ENCODE peak calls at places on chromosomes 3 and 15, in eight cellular contexts. One of them, this sample, is unnamed.

GRCh38 chr3:105747621-105748165 is 121.1 kb downstream of the CBLB start:
- DNase-seq in stimulated activated CD8-positive, alpha-beta memory T cell treated with anti-CD3 and anti-CD28 coated beads, Interleukin-4, amount 100 ng/mL, for 1 hour: no peak
- DNase-seq in T-helper 1 cell: no peak
- DNase-seq in left lobe of liver: no peak
- DNase-seq in HFF-Myc: no peak
- DNase-seq in substantia nigra: no peak
- DNase-seq in GM12878: no peak
- DNase-seq in AG08395: no peak
- DNase-seq in this sample: no peak

GRCh38 chr15:62051166-62051565 is 9.1 kb downstream of the VPS13C start:
- DNase-seq in stimulated activated CD8-positive, alpha-beta memory T cell treated with anti-CD3 and anti-CD28 coated beads, Interleukin-4, amount 100 ng/mL, for 1 hour: no peak
- DNase-seq in T-helper 1 cell: no peak
- DNase-seq in left lobe of liver: no peak
- DNase-seq in HFF-Myc: no peak
- DNase-seq in substantia nigra: no peak
- DNase-seq in GM12878: no peak
- DNase-seq in AG08395: no peak
- DNase-seq in this sample: no peak

GRCh38 chr3:85576091-85576690 is 617.4 kb downstream of the CADM2 start:
- DNase-seq in stimulated activated CD8-positive, alpha-beta memory T cell treated with anti-CD3 and anti-CD28 coated beads, Interleukin-4, amount 100 ng/mL, for 1 hour: no peak
- DNase-seq in T-helper 1 cell: peak; percentile 26
- DNase-seq in left lobe of liver: peak; percentile 53
- DNase-seq in HFF-Myc: peak; percentile 19
- DNase-seq in substantia nigra: peak; percentile 65
- DNase-seq in GM12878: no peak
- DNase-seq in AG08395: peak; percentile 46
- DNase-seq in this sample: no peak

GRCh38 chr3:106208979-106209378 is 340.2 kb upstream of the CBLB start:
- DNase-seq in stimulated activated CD8-positive, alpha-beta memory T cell treated with anti-CD3 and anti-CD28 coated beads, Interleukin-4, amount 100 ng/mL, for 1 hour: no peak
- DNase-seq in T-helper 1 cell: no peak
- DNase-seq in left lobe of liver: no peak
- DNase-seq in HFF-Myc: no peak
- DNase-seq in substantia nigra: no peak
- DNase-seq in GM12878: no peak
- DNase-seq in AG08395: no peak
- DNase-seq in this sample: no peak

GRCh38 chr3:17795733-17796132 is 53.3 kb upstream of the TBC1D5 start:
- DNase-seq in stimulated activated CD8-positive, alpha-beta memory T cell treated with anti-CD3 and anti-CD28 coated beads, Interleukin-4, amount 100 ng/mL, for 1 hour: no peak
- DNase-seq in T-helper 1 cell: no peak
- DNase-seq in left lobe of liver: no peak
- DNase-seq in HFF-Myc: no peak
- DNase-seq in substantia nigra: no peak
- DNase-seq in GM12878: no peak
- DNase-seq in AG08395: no peak
- DNase-seq in this sample: no peak

GRCh38 chr15:45171912-45172311 is 15.9 kb downstream of the SHF start:
- DNase-seq in stimulated activated CD8-positive, alpha-beta memory T cell treated with anti-CD3 and anti-CD28 coated beads, Interleukin-4, amount 100 ng/mL, for 1 hour: no peak
- DNase-seq in T-helper 1 cell: no peak
- DNase-seq in left lobe of liver: no peak
- DNase-seq in HFF-Myc: no peak
- DNase-seq in substantia nigra: no peak
- DNase-seq in GM12878: no peak
- DNase-seq in AG08395: no peak
- DNase-seq in this sample: no peak

GRCh38 chr3:177792363-177793030 is 595.2 kb upstream of the TBL1XR1 start:
- DNase-seq in stimulated activated CD8-positive, alpha-beta memory T cell treated with anti-CD3 and anti-CD28 coated beads, Interleukin-4, amount 100 ng/mL, for 1 hour: no peak
- DNase-seq in T-helper 1 cell: no peak
- DNase-seq in left lobe of liver: no peak
- DNase-seq in HFF-Myc: no peak
- DNase-seq in substantia nigra: no peak
- DNase-seq in GM12878: no peak
- DNase-seq in AG08395: peak; percentile 15
- DNase-seq in this sample: no peak

GRCh38 chr15:32851619-32852416 is 134.0 kb downstream of the GREM1 start:
- DNase-seq in stimulated activated CD8-positive, alpha-beta memory T cell treated with anti-CD3 and anti-CD28 coated beads, Interleukin-4, amount 100 ng/mL, for 1 hour: no peak
- DNase-seq in T-helper 1 cell: no peak
- DNase-seq in left lobe of liver: no peak
- DNase-seq in HFF-Myc: no peak
- DNase-seq in substantia nigra: no peak
- DNase-seq in GM12878: no peak
- DNase-seq in AG08395: peak; percentile 32
- DNase-seq in this sample: no peak

GRCh38 chr15:69629631-69630161 is 177.1 kb downstream of the RPLP1 start:
- DNase-seq in stimulated activated CD8-positive, alpha-beta memory T cell treated with anti-CD3 and anti-CD28 coated beads, Interleukin-4, amount 100 ng/mL, for 1 hour: no peak
- DNase-seq in T-helper 1 cell: no peak
- DNase-seq in left lobe of liver: no peak
- DNase-seq in HFF-Myc: no peak
- DNase-seq in substantia nigra: no peak
- DNase-seq in GM12878: no peak
- DNase-seq in AG08395: no peak
- DNase-seq in this sample: no peak

GRCh38 chr15:76206325-76206976 is 104.8 kb downstream of the ETFA start:
- DNase-seq in stimulated activated CD8-positive, alpha-beta memory T cell treated with anti-CD3 and anti-CD28 coated beads, Interleukin-4, amount 100 ng/mL, for 1 hour: no peak
- DNase-seq in T-helper 1 cell: no peak
- DNase-seq in left lobe of liver: peak; percentile 88
- DNase-seq in HFF-Myc: no peak
- DNase-seq in substantia nigra: peak; percentile 82
- DNase-seq in GM12878: no peak
- DNase-seq in AG08395: no peak
- DNase-seq in this sample: peak; percentile 85

GRCh38 chr15:89662893-89663673 is 7.8 kb upstream of the KIF7 start:
- DNase-seq in stimulated activated CD8-positive, alpha-beta memory T cell treated with anti-CD3 and anti-CD28 coated beads, Interleukin-4, amount 100 ng/mL, for 1 hour: no peak
- DNase-seq in T-helper 1 cell: no peak
- DNase-seq in left lobe of liver: no peak
- DNase-seq in HFF-Myc: peak; percentile 92
- DNase-seq in substantia nigra: no peak
- DNase-seq in GM12878: no peak
- DNase-seq in AG08395: peak; percentile 98
- DNase-seq in this sample: peak; percentile 74

GRCh38 chr3:18405141-18405540 is 20.0 kb downstream of the SATB1 start:
- DNase-seq in stimulated activated CD8-positive, alpha-beta memory T cell treated with anti-CD3 and anti-CD28 coated beads, Interleukin-4, amount 100 ng/mL, for 1 hour: no peak
- DNase-seq in T-helper 1 cell: no peak
- DNase-seq in left lobe of liver: no peak
- DNase-seq in HFF-Myc: no peak
- DNase-seq in substantia nigra: no peak
- DNase-seq in GM12878: no peak
- DNase-seq in AG08395: no peak
- DNase-seq in this sample: no peak

This sample was measured in left ventricle myocardium inferior.